ENCODE peak calls at places on chromosomes 7 and 10, in seven cellular contexts. One of them, this sample, is unnamed.

GRCh38 chr7:148694631-148695030 is 4.1 kb upstream of the CUL1 start:
- DNase-seq in tibial artery: no peak
- DNase-seq in stimulated activated CD8-positive, alpha-beta memory T cell treated with anti-CD3 and anti-CD28 coated beads, Interleukin-12 subunit alpha, Interleukin-12 subunit beta, amount 100 ng/mL, for 4 hours: no peak
- DNase-seq in Calu3: no peak
- DNase-seq in HT1080: no peak
- DNase-seq in HFFc6: no peak
- DNase-seq in Jurkat, Clone E6-1: no peak
- DNase-seq in this sample: no peak

GRCh38 chr10:96358851-96359540 is at the start of gene OPALIN:
- DNase-seq in HT1080: no peak
- DNase-seq in stimulated activated CD8-positive, alpha-beta memory T cell treated with anti-CD3 and anti-CD28 coated beads, Interleukin-12 subunit alpha, Interleukin-12 subunit beta, amount 100 ng/mL, for 4 hours: no peak
- DNase-seq in tibial artery: no peak
- DNase-seq in Calu3: no peak
- DNase-seq in Jurkat, Clone E6-1: no peak
- DNase-seq in HFFc6: no peak
- DNase-seq in this sample: no peak

GRCh38 chr10:74164641-74165529 is 13.9 kb downstream of the ADK start:
- DNase-seq in stimulated activated CD8-positive, alpha-beta memory T cell treated with anti-CD3 and anti-CD28 coated beads, Interleukin-12 subunit alpha, Interleukin-12 subunit beta, amount 100 ng/mL, for 4 hours: no peak
- DNase-seq in tibial artery: no peak
- DNase-seq in Calu3: no peak
- DNase-seq in HT1080: no peak
- DNase-seq in Jurkat, Clone E6-1: no peak
- DNase-seq in HFFc6: peak
- DNase-seq in this sample: no peak

GRCh38 chr7:118286131-118286530 is 61.6 kb downstream of the ANKRD7 start:
- DNase-seq in Calu3: no peak
- DNase-seq in Jurkat, Clone E6-1: no peak
- DNase-seq in HFFc6: no peak
- DNase-seq in tibial artery: no peak
- DNase-seq in HT1080: no peak
- DNase-seq in stimulated activated CD8-positive, alpha-beta memory T cell treated with anti-CD3 and anti-CD28 coated beads, Interleukin-12 subunit alpha, Interleukin-12 subunit beta, amount 100 ng/mL, for 4 hours: no peak
- DNase-seq in this sample: no peak

GRCh38 chr7:81385370-81385769 is 384.5 kb downstream of the HGF start:
- DNase-seq in HFFc6: no peak
- DNase-seq in tibial artery: no peak
- DNase-seq in stimulated activated CD8-positive, alpha-beta memory T cell treated with anti-CD3 and anti-CD28 coated beads, Interleukin-12 subunit alpha, Interleukin-12 subunit beta, amount 100 ng/mL, for 4 hours: no peak
- DNase-seq in Jurkat, Clone E6-1: no peak
- DNase-seq in HT1080: no peak
- DNase-seq in Calu3: no peak
- DNase-seq in this sample: no peak

GRCh38 chr7:96837583-96837982 is 127.9 kb upstream of the SEM1 start:
- DNase-seq in HFFc6: no peak
- DNase-seq in stimulated activated CD8-positive, alpha-beta memory T cell treated with anti-CD3 and anti-CD28 coated beads, Interleukin-12 subunit alpha, Interleukin-12 subunit beta, amount 100 ng/mL, for 4 hours: no peak
- DNase-seq in Calu3: no peak
- DNase-seq in HT1080: no peak
- DNase-seq in Jurkat, Clone E6-1: peak
- DNase-seq in tibial artery: no peak
- DNase-seq in this sample: no peak

GRCh38 chr7:144388950-144389349 is 14.5 kb downstream of the NOBOX start:
- DNase-seq in HFFc6: no peak
- DNase-seq in Jurkat, Clone E6-1: no peak
- DNase-seq in Calu3: no peak
- DNase-seq in HT1080: no peak
- DNase-seq in tibial artery: peak
- DNase-seq in stimulated activated CD8-positive, alpha-beta memory T cell treated with anti-CD3 and anti-CD28 coated beads, Interleukin-12 subunit alpha, Interleukin-12 subunit beta, amount 100 ng/mL, for 4 hours: no peak
- DNase-seq in this sample: no peak

GRCh38 chr10:14276200-14276599 is 54.5 kb downstream of the FRMD4A start:
- DNase-seq in HT1080: no peak
- DNase-seq in Jurkat, Clone E6-1: no peak
- DNase-seq in stimulated activated CD8-positive, alpha-beta memory T cell treated with anti-CD3 and anti-CD28 coated beads, Interleukin-12 subunit alpha, Interleukin-12 subunit beta, amount 100 ng/mL, for 4 hours: no peak
- DNase-seq in Calu3: no peak
- DNase-seq in tibial artery: no peak
- DNase-seq in HFFc6: no peak
- DNase-seq in this sample: no peak

GRCh38 chr10:3951993-3952392 is 167.0 kb upstream of the KLF6 start:
- DNase-seq in HFFc6: no peak
- DNase-seq in HT1080: no peak
- DNase-seq in Jurkat, Clone E6-1: no peak
- DNase-seq in stimulated activated CD8-positive, alpha-beta memory T cell treated with anti-CD3 and anti-CD28 coated beads, Interleukin-12 subunit alpha, Interleukin-12 subunit beta, amount 100 ng/mL, for 4 hours: no peak
- DNase-seq in tibial artery: peak
- DNase-seq in Calu3: no peak
- DNase-seq in this sample: no peak

GRCh38 chr10:129715805-129716785 is 248.0 kb downstream of the EBF3 start:
- DNase-seq in HFFc6: no peak
- DNase-seq in Calu3: no peak
- DNase-seq in tibial artery: no peak
- DNase-seq in HT1080: no peak
- DNase-seq in Jurkat, Clone E6-1: no peak
- DNase-seq in stimulated activated CD8-positive, alpha-beta memory T cell treated with anti-CD3 and anti-CD28 coated beads, Interleukin-12 subunit alpha, Interleukin-12 subunit beta, amount 100 ng/mL, for 4 hours: no peak
- DNase-seq in this sample: no peak

GRCh38 chr10:133248334-133248715 is 10.7 kb downstream of the VENTX start:
- DNase-seq in Jurkat, Clone E6-1: no peak
- DNase-seq in HT1080: no peak
- DNase-seq in Calu3: no peak
- DNase-seq in HFFc6: no peak
- DNase-seq in stimulated activated CD8-positive, alpha-beta memory T cell treated with anti-CD3 and anti-CD28 coated beads, Interleukin-12 subunit alpha, Interleukin-12 subunit beta, amount 100 ng/mL, for 4 hours: no peak
- DNase-seq in tibial artery: no peak
- DNase-seq in this sample: no peak

GRCh38 chr10:12938271-12938670 is 63.2 kb downstream of the CCDC3 start:
- DNase-seq in Calu3: no peak
- DNase-seq in HT1080: no peak
- DNase-seq in HFFc6: no peak
- DNase-seq in stimulated activated CD8-positive, alpha-beta memory T cell treated with anti-CD3 and anti-CD28 coated beads, Interleukin-12 subunit alpha, Interleukin-12 subunit beta, amount 100 ng/mL, for 4 hours: no peak
- DNase-seq in Jurkat, Clone E6-1: no peak
- DNase-seq in tibial artery: no peak
- DNase-seq in this sample: no peak

GRCh38 chr7:42372498-42372897 is 135.5 kb upstream of the GLI3 start:
- DNase-seq in tibial artery: no peak
- DNase-seq in HFFc6: no peak
- DNase-seq in HT1080: no peak
- DNase-seq in stimulated activated CD8-positive, alpha-beta memory T cell treated with anti-CD3 and anti-CD28 coated beads, Interleukin-12 subunit alpha, Interleukin-12 subunit beta, amount 100 ng/mL, for 4 hours: no peak
- DNase-seq in Calu3: no peak
- DNase-seq in Jurkat, Clone E6-1: no peak
- DNase-seq in this sample: no peak

GRCh38 chr7:34128762-34129161 is 223.4 kb downstream of the BMPER start:
- DNase-seq in Jurkat, Clone E6-1: no peak
- DNase-seq in HT1080: peak
- DNase-seq in tibial artery: no peak
- DNase-seq in HFFc6: peak
- DNase-seq in stimulated activated CD8-positive, alpha-beta memory T cell treated with anti-CD3 and anti-CD28 coated beads, Interleukin-12 subunit alpha, Interleukin-12 subunit beta, amount 100 ng/mL, for 4 hours: no peak
- DNase-seq in Calu3: no peak
- DNase-seq in this sample: peak

GRCh38 chr7:10022957-10023356 is 950.7 kb upstream of the PHF14 start:
- DNase-seq in Jurkat, Clone E6-1: no peak
- DNase-seq in tibial artery: no peak
- DNase-seq in HT1080: peak
- DNase-seq in Calu3: peak
- DNase-seq in HFFc6: no peak
- DNase-seq in stimulated activated CD8-positive, alpha-beta memory T cell treated with anti-CD3 and anti-CD28 coated beads, Interleukin-12 subunit alpha, Interleukin-12 subunit beta, amount 100 ng/mL, for 4 hours: no peak
- DNase-seq in this sample: peak

GRCh38 chr10:51867956-51868355 is 168.6 kb upstream of the CSTF2T start:
- DNase-seq in stimulated activated CD8-positive, alpha-beta memory T cell treated with anti-CD3 and anti-CD28 coated beads, Interleukin-12 subunit alpha, Interleukin-12 subunit beta, amount 100 ng/mL, for 4 hours: no peak
- DNase-seq in Calu3: no peak
- DNase-seq in HFFc6: peak
- DNase-seq in HT1080: peak
- DNase-seq in Jurkat, Clone E6-1: no peak
- DNase-seq in tibial artery: no peak
- DNase-seq in this sample: peak

GRCh38 chr10:73931767-73932624 is 21.1 kb downstream of the PLAU start:
- DNase-seq in HFFc6: no peak
- DNase-seq in tibial artery: no peak
- DNase-seq in stimulated activated CD8-positive, alpha-beta memory T cell treated with anti-CD3 and anti-CD28 coated beads, Interleukin-12 subunit alpha, Interleukin-12 subunit beta, amount 100 ng/mL, for 4 hours: peak
- DNase-seq in Calu3: peak
- DNase-seq in HT1080: peak
- DNase-seq in Jurkat, Clone E6-1: peak
- DNase-seq in this sample: peak

GRCh38 chr10:19795691-19796090 is 20.5 kb upstream of the PLXDC2 start:
- DNase-seq in stimulated activated CD8-positive, alpha-beta memory T cell treated with anti-CD3 and anti-CD28 coated beads, Interleukin-12 subunit alpha, Interleukin-12 subunit beta, amount 100 ng/mL, for 4 hours: no peak
- DNase-seq in Jurkat, Clone E6-1: no peak
- DNase-seq in HT1080: no peak
- DNase-seq in HFFc6: no peak
- DNase-seq in Calu3: no peak
- DNase-seq in tibial artery: no peak
- DNase-seq in this sample: no peak

GRCh38 chr7:91355680-91356435 is 91.6 kb downstream of the FZD1 start:
- DNase-seq in stimulated activated CD8-positive, alpha-beta memory T cell treated with anti-CD3 and anti-CD28 coated beads, Interleukin-12 subunit alpha, Interleukin-12 subunit beta, amount 100 ng/mL, for 4 hours: no peak
- DNase-seq in tibial artery: no peak
- DNase-seq in HT1080: no peak
- DNase-seq in HFFc6: no peak
- DNase-seq in Calu3: no peak
- DNase-seq in Jurkat, Clone E6-1: no peak
- DNase-seq in this sample: no peak

GRCh38 chr7:47311891-47312290 is 270.0 kb downstream of the TNS3 start:
- DNase-seq in Jurkat, Clone E6-1: no peak
- DNase-seq in stimulated activated CD8-positive, alpha-beta memory T cell treated with anti-CD3 and anti-CD28 coated beads, Interleukin-12 subunit alpha, Interleukin-12 subunit beta, amount 100 ng/mL, for 4 hours: no peak
- DNase-seq in HFFc6: no peak
- DNase-seq in tibial artery: no peak
- DNase-seq in HT1080: no peak
- DNase-seq in Calu3: no peak
- DNase-seq in this sample: no peak

GRCh38 chr7:16668049-16668858 is 22.3 kb downstream of the BZW2 start:
- DNase-seq in Calu3: peak
- DNase-seq in HFFc6: peak
- DNase-seq in HT1080: peak
- DNase-seq in stimulated activated CD8-positive, alpha-beta memory T cell treated with anti-CD3 and anti-CD28 coated beads, Interleukin-12 subunit alpha, Interleukin-12 subunit beta, amount 100 ng/mL, for 4 hours: no peak
- DNase-seq in tibial artery: peak
- DNase-seq in Jurkat, Clone E6-1: no peak
- DNase-seq in this sample: peak

GRCh38 chr10:126012485-126012884 is 116.1 kb downstream of the FANK1 start:
- DNase-seq in tibial artery: no peak
- DNase-seq in stimulated activated CD8-positive, alpha-beta memory T cell treated with anti-CD3 and anti-CD28 coated beads, Interleukin-12 subunit alpha, Interleukin-12 subunit beta, amount 100 ng/mL, for 4 hours: no peak
- DNase-seq in Jurkat, Clone E6-1: no peak
- DNase-seq in Calu3: no peak
- DNase-seq in HT1080: peak
- DNase-seq in HFFc6: no peak
- DNase-seq in this sample: peak

GRCh38 chr10:80357000-80357803 is 621 bp downstream of the DYDC2 start:
- DNase-seq in Calu3: peak
- DNase-seq in HFFc6: no peak
- DNase-seq in HT1080: no peak
- DNase-seq in Jurkat, Clone E6-1: no peak
- DNase-seq in stimulated activated CD8-positive, alpha-beta memory T cell treated with anti-CD3 and anti-CD28 coated beads, Interleukin-12 subunit alpha, Interleukin-12 subunit beta, amount 100 ng/mL, for 4 hours: no peak
- DNase-seq in tibial artery: no peak
- DNase-seq in this sample: no peak

GRCh38 chr10:44173558-44173894 is 211.4 kb downstream of the CXCL12 start:
- DNase-seq in tibial artery: no peak
- DNase-seq in HFFc6: peak
- DNase-seq in HT1080: no peak
- DNase-seq in stimulated activated CD8-positive, alpha-beta memory T cell treated with anti-CD3 and anti-CD28 coated beads, Interleukin-12 subunit alpha, Interleukin-12 subunit beta, amount 100 ng/mL, for 4 hours: no peak
- DNase-seq in Jurkat, Clone E6-1: no peak
- DNase-seq in Calu3: no peak
- DNase-seq in this sample: peak

GRCh38 chr7:134693256-134693655 is 46.6 kb downstream of the BPGM start:
- DNase-seq in HT1080: peak
- DNase-seq in Calu3: no peak
- DNase-seq in Jurkat, Clone E6-1: no peak
- DNase-seq in tibial artery: peak
- DNase-seq in stimulated activated CD8-positive, alpha-beta memory T cell treated with anti-CD3 and anti-CD28 coated beads, Interleukin-12 subunit alpha, Interleukin-12 subunit beta, amount 100 ng/mL, for 4 hours: no peak
- DNase-seq in HFFc6: peak
- DNase-seq in this sample: peak

GRCh38 chr10:46251857-46252847 is 34.6 kb upstream of the ANTXRL start:
- DNase-seq in stimulated activated CD8-positive, alpha-beta memory T cell treated with anti-CD3 and anti-CD28 coated beads, Interleukin-12 subunit alpha, Interleukin-12 subunit beta, amount 100 ng/mL, for 4 hours: no peak
- DNase-seq in Jurkat, Clone E6-1: no peak
- DNase-seq in HFFc6: no peak
- DNase-seq in Calu3: no peak
- DNase-seq in HT1080: no peak
- DNase-seq in tibial artery: peak
- DNase-seq in this sample: no peak

GRCh38 chr7:95365151-95365550 is 31.0 kb downstream of the PON3 start:
- DNase-seq in HT1080: peak
- DNase-seq in HFFc6: no peak
- DNase-seq in stimulated activated CD8-positive, alpha-beta memory T cell treated with anti-CD3 and anti-CD28 coated beads, Interleukin-12 subunit alpha, Interleukin-12 subunit beta, amount 100 ng/mL, for 4 hours: no peak
- DNase-seq in Jurkat, Clone E6-1: no peak
- DNase-seq in Calu3: no peak
- DNase-seq in tibial artery: no peak
- DNase-seq in this sample: no peak

GRCh38 chr10:34957531-34957930 is 132.6 kb downstream of the CUL2 start:
- DNase-seq in tibial artery: no peak
- DNase-seq in stimulated activated CD8-positive, alpha-beta memory T cell treated with anti-CD3 and anti-CD28 coated beads, Interleukin-12 subunit alpha, Interleukin-12 subunit beta, amount 100 ng/mL, for 4 hours: no peak
- DNase-seq in Jurkat, Clone E6-1: no peak
- DNase-seq in Calu3: no peak
- DNase-seq in HFFc6: no peak
- DNase-seq in HT1080: no peak
- DNase-seq in this sample: no peak

GRCh38 chr10:97229322-97229721 is 43.6 kb upstream of the SLIT1 start:
- DNase-seq in HFFc6: peak
- DNase-seq in HT1080: peak
- DNase-seq in tibial artery: no peak
- DNase-seq in Calu3: no peak
- DNase-seq in stimulated activated CD8-positive, alpha-beta memory T cell treated with anti-CD3 and anti-CD28 coated beads, Interleukin-12 subunit alpha, Interleukin-12 subunit beta, amount 100 ng/mL, for 4 hours: no peak
- DNase-seq in Jurkat, Clone E6-1: no peak
- DNase-seq in this sample: no peak

GRCh38 chr10:88012627-88013026 is 149.2 kb downstream of the PTEN start:
- DNase-seq in Calu3: no peak
- DNase-seq in stimulated activated CD8-positive, alpha-beta memory T cell treated with anti-CD3 and anti-CD28 coated beads, Interleukin-12 subunit alpha, Interleukin-12 subunit beta, amount 100 ng/mL, for 4 hours: no peak
- DNase-seq in Jurkat, Clone E6-1: no peak
- DNase-seq in HFFc6: peak
- DNase-seq in HT1080: no peak
- DNase-seq in tibial artery: no peak
- DNase-seq in this sample: no peak

GRCh38 chr7:47036909-47037308 is 545.0 kb downstream of the TNS3 start:
- DNase-seq in HFFc6: no peak
- DNase-seq in Calu3: no peak
- DNase-seq in Jurkat, Clone E6-1: no peak
- DNase-seq in HT1080: no peak
- DNase-seq in stimulated activated CD8-positive, alpha-beta memory T cell treated with anti-CD3 and anti-CD28 coated beads, Interleukin-12 subunit alpha, Interleukin-12 subunit beta, amount 100 ng/mL, for 4 hours: no peak
- DNase-seq in tibial artery: no peak
- DNase-seq in this sample: no peak

GRCh38 chr10:71264345-71265200 is 52.2 kb downstream of the UNC5B start:
- DNase-seq in HFFc6: no peak
- DNase-seq in Calu3: no peak
- DNase-seq in HT1080: no peak
- DNase-seq in stimulated activated CD8-positive, alpha-beta memory T cell treated with anti-CD3 and anti-CD28 coated beads, Interleukin-12 subunit alpha, Interleukin-12 subunit beta, amount 100 ng/mL, for 4 hours: no peak
- DNase-seq in Jurkat, Clone E6-1: no peak
- DNase-seq in tibial artery: no peak
- DNase-seq in this sample: no peak

GRCh38 chr7:125661006-125661405 is 731.4 kb upstream of the POT1 start:
- DNase-seq in HFFc6: no peak
- DNase-seq in Jurkat, Clone E6-1: no peak
- DNase-seq in tibial artery: no peak
- DNase-seq in stimulated activated CD8-positive, alpha-beta memory T cell treated with anti-CD3 and anti-CD28 coated beads, Interleukin-12 subunit alpha, Interleukin-12 subunit beta, amount 100 ng/mL, for 4 hours: no peak
- DNase-seq in Calu3: no peak
- DNase-seq in HT1080: no peak
- DNase-seq in this sample: peak

GRCh38 chr7:121072826-121073225 is 84.3 kb downstream of the CPED1 start:
- DNase-seq in tibial artery: no peak
- DNase-seq in HT1080: no peak
- DNase-seq in HFFc6: no peak
- DNase-seq in Calu3: no peak
- DNase-seq in stimulated activated CD8-positive, alpha-beta memory T cell treated with anti-CD3 and anti-CD28 coated beads, Interleukin-12 subunit alpha, Interleukin-12 subunit beta, amount 100 ng/mL, for 4 hours: no peak
- DNase-seq in Jurkat, Clone E6-1: no peak
- DNase-seq in this sample: no peak

GRCh38 chr10:86259901-86260562 is 106.6 kb downstream of the GRID1 start:
- DNase-seq in Calu3: no peak
- DNase-seq in stimulated activated CD8-positive, alpha-beta memory T cell treated with anti-CD3 and anti-CD28 coated beads, Interleukin-12 subunit alpha, Interleukin-12 subunit beta, amount 100 ng/mL, for 4 hours: no peak
- DNase-seq in HT1080: no peak
- DNase-seq in HFFc6: no peak
- DNase-seq in Jurkat, Clone E6-1: no peak
- DNase-seq in tibial artery: no peak
- DNase-seq in this sample: no peak

GRCh38 chr7:94056796-94057207 is 52.6 kb upstream of the BET1 start:
- DNase-seq in Jurkat, Clone E6-1: no peak
- DNase-seq in HT1080: peak
- DNase-seq in stimulated activated CD8-positive, alpha-beta memory T cell treated with anti-CD3 and anti-CD28 coated beads, Interleukin-12 subunit alpha, Interleukin-12 subunit beta, amount 100 ng/mL, for 4 hours: no peak
- DNase-seq in Calu3: no peak
- DNase-seq in tibial artery: no peak
- DNase-seq in HFFc6: peak
- DNase-seq in this sample: peak

GRCh38 chr7:150936018-150936417 is 42.1 kb downstream of the KCNH2 start:
- DNase-seq in HFFc6: no peak
- DNase-seq in stimulated activated CD8-positive, alpha-beta memory T cell treated with anti-CD3 and anti-CD28 coated beads, Interleukin-12 subunit alpha, Interleukin-12 subunit beta, amount 100 ng/mL, for 4 hours: no peak
- DNase-seq in tibial artery: no peak
- DNase-seq in HT1080: no peak
- DNase-seq in Calu3: no peak
- DNase-seq in Jurkat, Clone E6-1: no peak
- DNase-seq in this sample: no peak

GRCh38 chr7:74479066-74479781 is 25.5 kb downstream of the GTF2IRD1 start:
- DNase-seq in Jurkat, Clone E6-1: no peak
- DNase-seq in stimulated activated CD8-positive, alpha-beta memory T cell treated with anti-CD3 and anti-CD28 coated beads, Interleukin-12 subunit alpha, Interleukin-12 subunit beta, amount 100 ng/mL, for 4 hours: no peak
- DNase-seq in tibial artery: peak
- DNase-seq in Calu3: peak
- DNase-seq in HT1080: no peak
- DNase-seq in HFFc6: no peak
- DNase-seq in this sample: peak

This sample was measured in H4.